ENCODE peak calls at places on chromosomes 13 and 19, in eight cellular contexts. One of them, this sample, is unnamed.

GRCh38 chr19:24073807-24074206 is 13.2 kb upstream of the ZNF254 start:
- DNase-seq in NCI-H1417: no peak
- DNase-seq in stimulated activated CD8-positive, alpha-beta memory T cell treated with anti-CD3 and anti-CD28 coated beads, Interleukin-7, amount 100 ng/mL, for 48 hours: no peak
- DNase-seq in stimulated activated naive CD8-positive, alpha-beta T cell treated with anti-CD3 and anti-CD28 coated beads, Interleukin-15, amount 100 ng/mL, for 72 hours: no peak
- DNase-seq in Kasumi-1: no peak
- DNase-seq in psoas muscle: no peak
- DNase-seq in kidney tubule cell: peak; percentile 75
- DNase-seq in fibroblast of lung: no peak
- DNase-seq in this sample: no peak

GRCh38 chr19:38385057-38385803 is 2.6 kb downstream of the GGN start:
- DNase-seq in stimulated activated naive CD8-positive, alpha-beta T cell treated with anti-CD3 and anti-CD28 coated beads, Interleukin-15, amount 100 ng/mL, for 72 hours: no peak
- DNase-seq in kidney tubule cell: no peak
- DNase-seq in NCI-H1417: no peak
- DNase-seq in stimulated activated CD8-positive, alpha-beta memory T cell treated with anti-CD3 and anti-CD28 coated beads, Interleukin-7, amount 100 ng/mL, for 48 hours: no peak
- DNase-seq in Kasumi-1: no peak
- DNase-seq in fibroblast of lung: no peak
- DNase-seq in psoas muscle: no peak
- DNase-seq in this sample: no peak

GRCh38 chr19:33157906-33158305 is 26.0 kb downstream of the WDR88 start:
- DNase-seq in Kasumi-1: peak; percentile 55
- DNase-seq in NCI-H1417: no peak
- DNase-seq in stimulated activated CD8-positive, alpha-beta memory T cell treated with anti-CD3 and anti-CD28 coated beads, Interleukin-7, amount 100 ng/mL, for 48 hours: no peak
- DNase-seq in fibroblast of lung: no peak
- DNase-seq in psoas muscle: no peak
- DNase-seq in kidney tubule cell: no peak
- DNase-seq in stimulated activated naive CD8-positive, alpha-beta T cell treated with anti-CD3 and anti-CD28 coated beads, Interleukin-15, amount 100 ng/mL, for 72 hours: no peak
- DNase-seq in this sample: no peak

GRCh38 chr19:50392759-50393158 is 8.6 kb downstream of the POLD1 start:
- DNase-seq in Kasumi-1: no peak
- DNase-seq in stimulated activated CD8-positive, alpha-beta memory T cell treated with anti-CD3 and anti-CD28 coated beads, Interleukin-7, amount 100 ng/mL, for 48 hours: no peak
- DNase-seq in fibroblast of lung: no peak
- DNase-seq in psoas muscle: no peak
- DNase-seq in kidney tubule cell: no peak
- DNase-seq in stimulated activated naive CD8-positive, alpha-beta T cell treated with anti-CD3 and anti-CD28 coated beads, Interleukin-15, amount 100 ng/mL, for 72 hours: no peak
- DNase-seq in NCI-H1417: no peak
- DNase-seq in this sample: no peak

GRCh38 chr13:26538363-26539317 is 18.8 kb upstream of the WASF3 start:
- DNase-seq in Kasumi-1: no peak
- DNase-seq in stimulated activated naive CD8-positive, alpha-beta T cell treated with anti-CD3 and anti-CD28 coated beads, Interleukin-15, amount 100 ng/mL, for 72 hours: no peak
- DNase-seq in fibroblast of lung: no peak
- DNase-seq in kidney tubule cell: no peak
- DNase-seq in psoas muscle: no peak
- DNase-seq in NCI-H1417: peak; percentile 29
- DNase-seq in stimulated activated CD8-positive, alpha-beta memory T cell treated with anti-CD3 and anti-CD28 coated beads, Interleukin-7, amount 100 ng/mL, for 48 hours: no peak
- DNase-seq in this sample: peak; percentile 5

GRCh38 chr13:50512602-50513527 is 330.6 kb downstream of the DLEU7 start:
- DNase-seq in Kasumi-1: peak; percentile 67
- DNase-seq in fibroblast of lung: peak; percentile 70
- DNase-seq in stimulated activated naive CD8-positive, alpha-beta T cell treated with anti-CD3 and anti-CD28 coated beads, Interleukin-15, amount 100 ng/mL, for 72 hours: peak; percentile 39
- DNase-seq in psoas muscle: peak; percentile 73
- DNase-seq in NCI-H1417: no peak
- DNase-seq in stimulated activated CD8-positive, alpha-beta memory T cell treated with anti-CD3 and anti-CD28 coated beads, Interleukin-7, amount 100 ng/mL, for 48 hours: no peak
- DNase-seq in kidney tubule cell: peak; percentile 42
- DNase-seq in this sample: no peak

GRCh38 chr19:35168261-35168660 is 13.7 kb downstream of the FXYD5 start:
- DNase-seq in stimulated activated naive CD8-positive, alpha-beta T cell treated with anti-CD3 and anti-CD28 coated beads, Interleukin-15, amount 100 ng/mL, for 72 hours: no peak
- DNase-seq in kidney tubule cell: peak; percentile 58
- DNase-seq in fibroblast of lung: no peak
- DNase-seq in psoas muscle: no peak
- DNase-seq in stimulated activated CD8-positive, alpha-beta memory T cell treated with anti-CD3 and anti-CD28 coated beads, Interleukin-7, amount 100 ng/mL, for 48 hours: no peak
- DNase-seq in Kasumi-1: no peak
- DNase-seq in NCI-H1417: no peak
- DNase-seq in this sample: no peak

GRCh38 chr13:45007225-45007624 is 17.9 kb downstream of the GPALPP1 start:
- DNase-seq in NCI-H1417: no peak
- DNase-seq in kidney tubule cell: no peak
- DNase-seq in stimulated activated naive CD8-positive, alpha-beta T cell treated with anti-CD3 and anti-CD28 coated beads, Interleukin-15, amount 100 ng/mL, for 72 hours: no peak
- DNase-seq in psoas muscle: no peak
- DNase-seq in stimulated activated CD8-positive, alpha-beta memory T cell treated with anti-CD3 and anti-CD28 coated beads, Interleukin-7, amount 100 ng/mL, for 48 hours: no peak
- DNase-seq in fibroblast of lung: no peak
- DNase-seq in Kasumi-1: no peak
- DNase-seq in this sample: no peak

GRCh38 chr13:34465423-34465922 is 476.6 kb upstream of the NBEA start:
- DNase-seq in NCI-H1417: no peak
- DNase-seq in stimulated activated CD8-positive, alpha-beta memory T cell treated with anti-CD3 and anti-CD28 coated beads, Interleukin-7, amount 100 ng/mL, for 48 hours: no peak
- DNase-seq in psoas muscle: no peak
- DNase-seq in stimulated activated naive CD8-positive, alpha-beta T cell treated with anti-CD3 and anti-CD28 coated beads, Interleukin-15, amount 100 ng/mL, for 72 hours: no peak
- DNase-seq in kidney tubule cell: no peak
- DNase-seq in Kasumi-1: no peak
- DNase-seq in fibroblast of lung: no peak
- DNase-seq in this sample: no peak

GRCh38 chr19:35284153-35285140 is 2.1 kb downstream of the HAMP start:
- DNase-seq in Kasumi-1: no peak
- DNase-seq in psoas muscle: no peak
- DNase-seq in kidney tubule cell: no peak
- DNase-seq in stimulated activated naive CD8-positive, alpha-beta T cell treated with anti-CD3 and anti-CD28 coated beads, Interleukin-15, amount 100 ng/mL, for 72 hours: no peak
- DNase-seq in fibroblast of lung: no peak
- DNase-seq in stimulated activated CD8-positive, alpha-beta memory T cell treated with anti-CD3 and anti-CD28 coated beads, Interleukin-7, amount 100 ng/mL, for 48 hours: no peak
- DNase-seq in NCI-H1417: no peak
- DNase-seq in this sample: no peak